ENCODE peak calls at places on chromosomes 1 and 21, in four cellular contexts. T, H, L and A are unnamed samples.

GRCh38 chr1:19336543-19336942 is 24.4 kb downstream of the SLC66A1 start:
- DNase-seq in T (no peak), H (no peak), L (no peak), A (no peak)

GRCh38 chr1:172823534-172823933 is 164.6 kb downstream of the FASLG start:
- DNase-seq in T (no peak), H (no peak), L (no peak), A (no peak)

GRCh38 chr1:7379445-7379971 is 391.6 kb upstream of the VAMP3 start:
- DNase-seq in T (no peak), H (peak; percentile 85), L (no peak), A (no peak)

GRCh38 chr1:162500805-162501204 is 3.2 kb downstream of the UHMK1 start:
- DNase-seq in T (no peak), H (no peak), L (no peak), A (no peak)

GRCh38 chr1:210600421-210601195 is 271.9 kb downstream of the HHAT start:
- DNase-seq in T (no peak), H (no peak), L (no peak), A (no peak)

GRCh38 chr1:200253774-200254495 is 155.9 kb downstream of the ZNF281 start:
- DNase-seq in T (no peak), H (no peak), L (no peak), A (no peak)

GRCh38 chr1:56820755-56821461 is 1.7 kb upstream of the FYB2 start:
- DNase-seq in T (peak; percentile 62), H (peak; percentile 96), L (peak; percentile 82), A (peak; percentile 89)

GRCh38 chr1:93607814-93608187 is 73.8 kb downstream of the BCAR3 start:
- DNase-seq in T (no peak), H (no peak), L (no peak), A (no peak)

GRCh38 chr21:42737969-42738590 is 84.7 kb downstream of the PDE9A start:
- DNase-seq in T (no peak), H (no peak), L (peak; percentile 76), A (no peak)

GRCh38 chr1:156146749-156147405 is 6.5 kb upstream of the SEMA4A start:
- DNase-seq in T (no peak), H (no peak), L (no peak), A (no peak)

GRCh38 chr1:202692959-202693555 is 17.2 kb downstream of the SYT2 start:
- DNase-seq in T (peak; percentile 36), H (peak; percentile 91), L (peak; percentile 60), A (peak; percentile 63)

GRCh38 chr1:49052102-49052501 is 275.4 kb upstream of the BEND5 start:
- DNase-seq in T (no peak), H (no peak), L (no peak), A (no peak)

GRCh38 chr1:9776685-9777084 is 47.1 kb downstream of the CLSTN1 start:
- DNase-seq in T (no peak), H (no peak), L (no peak), A (no peak)

GRCh38 chr1:231702804-231703203 is 76.2 kb downstream of the DISC1 start:
- DNase-seq in T (no peak), H (no peak), L (no peak), A (no peak)

GRCh38 chr1:174352883-174353608 is 94.7 kb upstream of the GPR52 start:
- DNase-seq in T (no peak), H (no peak), L (no peak), A (no peak)

GRCh38 chr1:201383647-201384405 is 6.3 kb upstream of the TNNT2 start:
- DNase-seq in T (no peak), H (no peak), L (no peak), A (no peak)

GRCh38 chr1:58720680-58721079 is 20.8 kb upstream of the MYSM1 start:
- DNase-seq in T (no peak), H (no peak), L (no peak), A (no peak)

GRCh38 chr1:41380979-41381690 is 19.9 kb downstream of the FOXO6 start:
- DNase-seq in T (no peak), H (no peak), L (no peak), A (no peak)

GRCh38 chr1:212098771-212099170 is 63.2 kb downstream of the DTL start:
- DNase-seq in T (no peak), H (no peak), L (no peak), A (no peak)

GRCh38 chr1:214634267-214634666 is 31.3 kb downstream of the CENPF start:
- DNase-seq in T (no peak), H (no peak), L (no peak), A (no peak)
- TF ChIP-seq CTCF in T (no peak), H (no peak), L (no peak), A (no peak)

GRCh38 chr1:1230656-1231399 is 973 bp downstream of the SDF4 start:
- DNase-seq in T (no peak), H (no peak), L (no peak), A (no peak)
- TF ChIP-seq CTCF in T (no peak), H (peak; percentile 12), L (no peak), A (no peak)

GRCh38 chr1:207853372-207853757 is 57.6 kb downstream of the CD34 start:
- DNase-seq in T (no peak), H (no peak), L (no peak), A (no peak)
- TF ChIP-seq CTCF in T (no peak), H (no peak), L (no peak), A (no peak)

GRCh38 chr1:60982539-60982938 is 99.8 kb upstream of the NFIA start:
- DNase-seq in T (no peak), H (no peak), L (no peak), A (no peak)

GRCh38 chr1:60977661-60978060 is 104.7 kb upstream of the NFIA start:
- DNase-seq in T (no peak), H (no peak), L (no peak), A (no peak)

GRCh38 chr1:60981357-60981756 is 101.0 kb upstream of the NFIA start:
- DNase-seq in T (no peak), H (no peak), L (no peak), A (no peak)

GRCh38 chr1:60974973-60975372 is 107.4 kb upstream of the NFIA start:
- DNase-seq in T (no peak), H (no peak), L (no peak), A (no peak)

DNA sequence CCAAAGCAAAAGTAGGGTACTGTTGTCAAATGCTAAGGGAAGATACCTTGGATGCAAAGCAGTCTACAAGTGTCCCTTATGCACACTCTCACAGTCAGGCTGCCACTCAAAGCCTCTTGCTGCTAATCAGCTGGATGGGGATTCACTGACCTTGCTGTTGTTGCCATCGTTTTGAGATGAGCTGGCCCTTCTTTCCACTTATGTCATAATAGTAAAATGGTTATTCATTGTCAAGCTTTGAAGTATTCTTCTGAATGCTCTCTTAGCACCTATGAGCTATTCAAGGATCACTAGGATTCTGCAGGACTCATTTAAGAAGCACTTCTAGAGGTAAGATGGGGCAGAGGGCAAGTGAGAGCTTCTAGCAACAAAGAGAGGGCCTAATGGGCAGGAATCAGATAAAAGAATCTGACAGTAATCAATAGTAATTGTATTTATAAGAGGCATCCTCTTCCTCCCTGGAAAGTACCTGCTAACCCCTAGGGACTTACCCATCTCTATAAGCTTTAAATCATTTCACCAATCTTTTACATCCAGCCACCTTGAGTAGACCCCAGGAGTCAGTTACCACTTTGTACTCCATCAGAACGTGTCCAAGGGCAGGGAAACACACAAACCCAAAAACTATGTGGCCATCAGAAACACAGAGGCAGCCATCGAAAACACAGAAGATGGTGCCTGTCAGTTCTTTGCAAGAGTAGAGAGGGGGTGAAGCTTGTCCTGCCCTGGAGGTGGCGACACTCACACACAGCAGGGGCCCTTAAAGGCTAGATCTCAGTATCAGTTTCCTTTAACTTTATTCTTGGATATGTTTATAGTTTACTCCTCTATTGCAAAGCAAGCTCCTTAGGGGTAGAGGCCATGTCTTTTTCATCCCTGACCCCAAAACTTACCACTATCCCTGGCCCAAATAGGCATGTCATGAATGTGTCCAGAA is 103.7 kb upstream of the NFIA start:
- DNase-seq in T (no peak), H (peak; percentile 67), L (no peak), A (no peak)
- TF ChIP-seq CTCF in T (no peak), H (peak; percentile 74), L (peak; percentile 65), A (no peak)

DNA sequence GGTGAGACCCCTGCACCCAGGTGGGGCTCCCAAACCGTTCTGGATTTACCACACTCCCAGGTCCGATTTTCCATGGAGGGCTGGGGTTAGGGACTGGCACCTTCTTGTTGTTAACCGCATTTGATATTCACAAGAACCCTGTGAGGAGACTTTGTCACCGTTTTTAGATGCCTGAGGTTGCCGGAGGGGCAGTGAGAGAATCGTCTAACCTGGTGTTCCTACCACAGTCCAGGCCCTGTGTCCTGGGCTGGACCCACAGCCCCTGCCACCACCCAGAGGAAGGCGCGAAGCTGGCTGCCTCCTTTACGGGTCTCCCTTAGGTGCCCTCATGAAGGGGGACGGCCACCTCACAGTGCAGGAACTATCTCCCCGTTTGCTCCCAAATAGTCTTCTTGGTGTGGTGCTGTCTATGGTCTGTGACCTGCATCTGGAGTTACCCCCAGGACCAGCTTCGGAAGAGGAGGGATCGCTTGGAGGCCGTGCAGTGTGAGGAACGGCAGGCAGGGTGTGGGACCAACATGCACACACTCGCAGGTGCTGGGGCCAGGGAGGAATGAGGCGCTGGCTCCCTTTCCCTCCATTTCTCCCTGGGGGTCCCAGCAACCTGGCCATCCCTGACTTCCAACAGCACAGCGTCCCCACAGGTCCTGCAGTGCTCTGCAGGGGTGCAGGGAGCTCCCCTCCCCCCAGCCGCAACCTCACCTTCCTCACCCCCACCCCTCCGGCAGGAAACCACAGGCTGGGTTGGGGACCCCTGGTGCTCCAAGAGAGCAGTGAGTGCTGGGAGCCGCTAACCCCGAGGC is 7.0 kb downstream of the SIM2 start:
- DNase-seq in T (no peak), H (peak; percentile 80), L (no peak), A (no peak)
- TF ChIP-seq CTCF in T (no peak), H (peak; percentile 40), L (no peak), A (no peak)

GRCh38 chr1:88708011-88708410 is 23.9 kb downstream of the PKN2 start:
- DNase-seq in T (no peak), H (no peak), L (no peak), A (no peak)
- TF ChIP-seq CTCF in T (no peak), H (no peak), L (no peak), A (no peak)

GRCh38 chr1:206050655-206051235 is 2.2 kb upstream of the RHEX start:
- DNase-seq in T (peak; percentile 17), H (no peak), L (no peak), A (no peak)
- TF ChIP-seq CTCF in T (no peak), H (no peak), L (no peak), A (no peak)